ENCODE peak calls at places on chromosomes 16 and 17, in seven cellular contexts. One of them, this sample, is unnamed. For H3K27me3, the result is how much of the 10 kb centered on the place peaks cover.

GRCh38 chr17:49729074-49729473 is 21.3 kb upstream of the SLC35B1 start:
- DNase-seq in heart left ventricle: no peak
- DNase-seq in HCT116: no peak
- DNase-seq in sigmoid colon: no peak
- DNase-seq in suprapubic skin: no peak
- DNase-seq in tibial nerve: no peak
- DNase-seq in prostate gland: no peak
- DNase-seq in this sample: no peak

GRCh38 chr17:78130439-78131101 is at the start of gene TMC8:
- DNase-seq in heart left ventricle: no peak
- DNase-seq in HCT116: no peak
- DNase-seq in sigmoid colon: no peak
- DNase-seq in suprapubic skin: peak
- DNase-seq in tibial nerve: no peak
- DNase-seq in prostate gland: no peak
- DNase-seq in this sample: no peak

GRCh38 chr16:85308585-85309540 is 196.6 kb upstream of the CIBAR2 start:
- DNase-seq in heart left ventricle: no peak
- DNase-seq in HCT116: no peak
- DNase-seq in sigmoid colon: no peak
- DNase-seq in suprapubic skin: no peak
- DNase-seq in tibial nerve: no peak
- DNase-seq in prostate gland: no peak
- DNase-seq in this sample: no peak

GRCh38 chr16:74449470-74449869 is 28.2 kb upstream of the CLEC18B start:
- DNase-seq in heart left ventricle: no peak
- DNase-seq in HCT116: peak
- DNase-seq in sigmoid colon: peak
- DNase-seq in suprapubic skin: no peak
- DNase-seq in tibial nerve: peak
- DNase-seq in prostate gland: no peak
- DNase-seq in this sample: peak

GRCh38 chr16:81472391-81472790 is 27.8 kb downstream of the CMIP start:
- DNase-seq in heart left ventricle: no peak
- DNase-seq in HCT116: no peak
- DNase-seq in sigmoid colon: no peak
- DNase-seq in suprapubic skin: no peak
- DNase-seq in tibial nerve: no peak
- DNase-seq in prostate gland: no peak
- DNase-seq in this sample: no peak

GRCh38 chr16:2954228-2954627 is 9.8 kb upstream of the KREMEN2 start:
- DNase-seq in heart left ventricle: no peak
- DNase-seq in HCT116: no peak
- DNase-seq in sigmoid colon: no peak
- DNase-seq in suprapubic skin: no peak
- DNase-seq in tibial nerve: no peak
- DNase-seq in prostate gland: no peak
- DNase-seq in this sample: no peak

GRCh38 chr17:3982541-3983017 is 18.3 kb upstream of the ATP2A3 start:
- DNase-seq in heart left ventricle: no peak
- DNase-seq in HCT116: no peak
- DNase-seq in sigmoid colon: no peak
- DNase-seq in suprapubic skin: peak
- DNase-seq in tibial nerve: no peak
- DNase-seq in prostate gland: no peak
- DNase-seq in this sample: no peak

GRCh38 chr17:67359960-67360817 is 6.2 kb downstream of the PSMD12 start:
- DNase-seq in heart left ventricle: no peak
- DNase-seq in HCT116: peak
- DNase-seq in sigmoid colon: no peak
- DNase-seq in suprapubic skin: no peak
- DNase-seq in tibial nerve: no peak
- DNase-seq in prostate gland: no peak
- DNase-seq in this sample: no peak

GRCh38 chr17:69581061-69581955 is 166.8 kb downstream of the MAP2K6 start:
- DNase-seq in heart left ventricle: peak
- DNase-seq in HCT116: no peak
- DNase-seq in sigmoid colon: no peak
- DNase-seq in suprapubic skin: no peak
- DNase-seq in tibial nerve: no peak
- DNase-seq in prostate gland: no peak
- DNase-seq in this sample: no peak

GRCh38 chr17:10702574-10702973 is 5.2 kb downstream of the ADPRM start:
- DNase-seq in heart left ventricle: no peak
- DNase-seq in HCT116: no peak
- DNase-seq in sigmoid colon: no peak
- DNase-seq in suprapubic skin: no peak
- DNase-seq in tibial nerve: no peak
- DNase-seq in prostate gland: no peak
- DNase-seq in this sample: no peak

GRCh38 chr17:17462048-17462824 is 14.6 kb upstream of the MED9 start:
- DNase-seq in heart left ventricle: no peak
- DNase-seq in HCT116: no peak
- DNase-seq in sigmoid colon: no peak
- DNase-seq in suprapubic skin: no peak
- DNase-seq in tibial nerve: no peak
- DNase-seq in prostate gland: no peak
- DNase-seq in this sample: no peak

GRCh38 chr16:72013389-72013788 is 4.8 kb downstream of the DHODH start:
- DNase-seq in heart left ventricle: peak
- DNase-seq in HCT116: no peak
- DNase-seq in sigmoid colon: no peak
- DNase-seq in suprapubic skin: no peak
- DNase-seq in tibial nerve: no peak
- DNase-seq in prostate gland: no peak
- DNase-seq in this sample: peak

GRCh38 chr17:35460354-35460851 is 11.8 kb upstream of the SLFN13 start:
- DNase-seq in heart left ventricle: peak
- DNase-seq in HCT116: peak
- DNase-seq in sigmoid colon: no peak
- DNase-seq in suprapubic skin: no peak
- DNase-seq in tibial nerve: no peak
- DNase-seq in prostate gland: peak
- DNase-seq in this sample: peak
- H3K27me3 ChIP-seq in heart left ventricle: under half
- H3K27me3 ChIP-seq in HCT116: under half
- H3K27me3 ChIP-seq in sigmoid colon: half or more
- H3K27me3 ChIP-seq in suprapubic skin: half or more
- H3K27me3 ChIP-seq in tibial nerve: under half
- H3K27me3 ChIP-seq in prostate gland: under half
- H3K27me3 ChIP-seq in this sample: under half

GRCh38 chr16:50568187-50568830 is 20.1 kb downstream of the NKD1 start:
- DNase-seq in heart left ventricle: no peak
- DNase-seq in HCT116: no peak
- DNase-seq in sigmoid colon: no peak
- DNase-seq in suprapubic skin: no peak
- DNase-seq in tibial nerve: no peak
- DNase-seq in prostate gland: no peak
- DNase-seq in this sample: peak
- TF ChIP-seq POLR2A in heart left ventricle: no peak
- TF ChIP-seq POLR2A in HCT116: no peak
- TF ChIP-seq POLR2A in sigmoid colon: no peak
- TF ChIP-seq POLR2A in suprapubic skin: no peak
- TF ChIP-seq POLR2A in tibial nerve: no peak
- TF ChIP-seq POLR2A in prostate gland: no peak
- TF ChIP-seq POLR2A in this sample: no peak

GRCh38 chr16:84115919-84116719 is 623 bp downstream of the MBTPS1 start:
- DNase-seq in heart left ventricle: no peak
- DNase-seq in HCT116: no peak
- DNase-seq in sigmoid colon: no peak
- DNase-seq in suprapubic skin: no peak
- DNase-seq in tibial nerve: no peak
- DNase-seq in prostate gland: peak
- DNase-seq in this sample: no peak
- TF ChIP-seq CTCF in heart left ventricle: peak
- TF ChIP-seq CTCF in HCT116: no peak
- TF ChIP-seq CTCF in sigmoid colon: no peak
- TF ChIP-seq CTCF in suprapubic skin: peak
- TF ChIP-seq CTCF in tibial nerve: no peak
- TF ChIP-seq CTCF in prostate gland: no peak
- TF ChIP-seq CTCF in this sample: peak

GRCh38 chr16:21223787-21224186 is 9.7 kb upstream of the ANKS4B start:
- DNase-seq in heart left ventricle: no peak
- DNase-seq in HCT116: no peak
- DNase-seq in sigmoid colon: no peak
- DNase-seq in suprapubic skin: no peak
- DNase-seq in tibial nerve: no peak
- DNase-seq in prostate gland: no peak
- DNase-seq in this sample: no peak
- H3K27me3 ChIP-seq in heart left ventricle: under half
- H3K27me3 ChIP-seq in HCT116: under half
- H3K27me3 ChIP-seq in sigmoid colon: under half
- H3K27me3 ChIP-seq in suprapubic skin: under half
- H3K27me3 ChIP-seq in tibial nerve: under half
- H3K27me3 ChIP-seq in prostate gland: under half
- H3K27me3 ChIP-seq in this sample: under half

GRCh38 chr17:38464723-38465419 is 36.6 kb downstream of the ARHGAP23 start:
- DNase-seq in heart left ventricle: peak
- DNase-seq in HCT116: peak
- DNase-seq in sigmoid colon: peak
- DNase-seq in suprapubic skin: peak
- DNase-seq in tibial nerve: peak
- DNase-seq in prostate gland: peak
- DNase-seq in this sample: peak
- TF ChIP-seq POLR2A in heart left ventricle: no peak
- TF ChIP-seq POLR2A in HCT116: no peak
- TF ChIP-seq POLR2A in sigmoid colon: no peak
- TF ChIP-seq POLR2A in suprapubic skin: peak
- TF ChIP-seq POLR2A in tibial nerve: peak
- TF ChIP-seq POLR2A in prostate gland: peak
- TF ChIP-seq POLR2A in this sample: peak

DNA sequence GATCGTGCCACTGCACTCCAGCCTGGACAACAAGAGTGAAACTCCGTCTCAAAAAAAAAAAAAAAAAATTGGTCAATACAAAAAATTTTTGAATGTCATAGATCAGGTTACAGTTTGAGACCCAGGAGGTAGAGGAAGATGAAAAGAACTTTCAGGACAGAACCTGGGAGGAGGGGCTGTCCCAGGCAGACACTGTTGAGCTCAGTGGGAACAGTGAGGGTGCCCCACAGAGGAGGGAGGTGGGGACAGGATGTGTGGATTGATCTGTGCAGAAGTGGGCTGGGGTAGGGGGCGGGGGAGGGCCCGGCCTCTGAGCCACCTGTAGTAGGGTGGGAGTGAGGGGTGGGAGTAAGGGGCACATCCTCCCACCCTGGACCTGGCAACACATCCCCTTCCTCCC is 58.3 kb downstream of the PRMT7 start:
- DNase-seq in heart left ventricle: no peak
- DNase-seq in HCT116: no peak
- DNase-seq in sigmoid colon: no peak
- DNase-seq in suprapubic skin: no peak
- DNase-seq in tibial nerve: no peak
- DNase-seq in prostate gland: no peak
- DNase-seq in this sample: no peak
- TF ChIP-seq CTCF in heart left ventricle: no peak
- TF ChIP-seq CTCF in HCT116: no peak
- TF ChIP-seq CTCF in sigmoid colon: no peak
- TF ChIP-seq CTCF in suprapubic skin: no peak
- TF ChIP-seq CTCF in tibial nerve: no peak
- TF ChIP-seq CTCF in prostate gland: no peak
- TF ChIP-seq CTCF in this sample: no peak

This sample was measured in uterus.